ENCODE peak calls at places on chromosomes 1 and 21, in five cellular contexts. One of them, this sample, is unnamed.

GRCh38 chr1:230708631-230709580 is 5.0 kb downstream of the AGT start:
- DNase-seq in colonic mucosa: peak
- DNase-seq in neural progenitor cell: no peak
- DNase-seq in AG09309: no peak
- DNase-seq in GM23338: no peak
- DNase-seq in this sample: no peak

GRCh38 chr1:236167154-236167553 is 24.8 kb downstream of the GPR137B start:
- DNase-seq in AG09309: no peak
- DNase-seq in neural progenitor cell: no peak
- DNase-seq in GM23338: no peak
- DNase-seq in colonic mucosa: no peak
- DNase-seq in this sample: no peak

GRCh38 chr21:17819878-17820232 is 699 bp upstream of the C21orf91 start:
- DNase-seq in neural progenitor cell: no peak
- DNase-seq in colonic mucosa: no peak
- DNase-seq in GM23338: peak
- DNase-seq in AG09309: no peak
- DNase-seq in this sample: peak

GRCh38 chr1:151570819-151571218 is 30.7 kb downstream of the TUFT1 start:
- DNase-seq in colonic mucosa: no peak
- DNase-seq in AG09309: no peak
- DNase-seq in neural progenitor cell: no peak
- DNase-seq in GM23338: no peak
- DNase-seq in this sample: no peak

GRCh38 chr1:164563821-164564251 is 4.9 kb downstream of the PBX1 start:
- DNase-seq in colonic mucosa: no peak
- DNase-seq in GM23338: no peak
- DNase-seq in AG09309: no peak
- DNase-seq in neural progenitor cell: no peak
- DNase-seq in this sample: no peak

GRCh38 chr1:156772728-156773497 is 5.6 kb downstream of the PRCC start:
- DNase-seq in GM23338: no peak
- DNase-seq in neural progenitor cell: no peak
- DNase-seq in AG09309: no peak
- DNase-seq in colonic mucosa: no peak
- DNase-seq in this sample: no peak

GRCh38 chr1:2376261-2376741 is 15.1 kb downstream of the MORN1 start:
- DNase-seq in AG09309: no peak
- DNase-seq in colonic mucosa: no peak
- DNase-seq in neural progenitor cell: no peak
- DNase-seq in GM23338: no peak
- DNase-seq in this sample: no peak

GRCh38 chr1:209095627-209096595 is 487.6 kb upstream of the CAMK1G start:
- DNase-seq in colonic mucosa: no peak
- DNase-seq in neural progenitor cell: no peak
- DNase-seq in AG09309: peak
- DNase-seq in GM23338: no peak
- DNase-seq in this sample: no peak

GRCh38 chr1:245606157-245606725 is 451.5 kb downstream of the KIF26B start:
- DNase-seq in GM23338: no peak
- DNase-seq in colonic mucosa: no peak
- DNase-seq in AG09309: no peak
- DNase-seq in neural progenitor cell: no peak
- DNase-seq in this sample: no peak
- H3K4me3 ChIP-seq in GM23338: no peak
- H3K4me3 ChIP-seq in colonic mucosa: no peak
- H3K4me3 ChIP-seq in AG09309: no peak
- H3K4me3 ChIP-seq in neural progenitor cell: no peak
- H3K4me3 ChIP-seq in this sample: no peak

DNA sequence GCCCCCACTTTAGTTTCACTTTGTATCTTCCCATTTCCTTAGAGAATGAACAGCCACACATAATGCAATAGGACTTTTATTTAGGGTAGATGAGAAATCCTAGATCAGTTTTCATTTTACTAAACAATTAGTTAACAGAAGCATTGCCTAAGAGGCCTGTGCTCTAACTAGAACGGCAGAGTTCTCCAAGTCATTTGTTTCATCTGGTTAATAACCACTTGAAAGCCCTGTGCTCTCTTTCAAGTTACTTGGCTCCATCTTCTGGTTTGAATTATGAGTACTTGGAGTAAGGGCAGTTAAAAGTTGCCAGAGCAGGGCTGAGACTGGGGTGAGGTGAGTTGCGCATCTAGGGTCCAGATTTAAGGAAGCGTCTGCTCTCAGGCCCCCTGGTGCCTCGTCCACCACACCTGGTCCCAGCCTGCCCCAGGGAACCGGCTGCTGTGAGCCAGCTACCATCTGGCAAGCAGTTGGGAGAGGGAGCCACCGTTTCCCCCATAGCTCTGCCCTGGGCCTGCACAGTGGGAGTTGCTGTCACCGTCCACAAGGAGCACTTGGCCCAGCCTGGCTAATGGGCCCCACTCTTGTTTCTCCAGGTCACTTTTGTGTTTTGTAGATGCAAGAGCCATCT is 18.1 kb upstream of the SLC44A3 start:
- DNase-seq in colonic mucosa: peak
- DNase-seq in GM23338: peak
- DNase-seq in neural progenitor cell: peak
- DNase-seq in AG09309: peak
- DNase-seq in this sample: no peak
- TF ChIP-seq CTCF in colonic mucosa: peak
- TF ChIP-seq CTCF in GM23338: peak
- TF ChIP-seq CTCF in neural progenitor cell: peak
- TF ChIP-seq CTCF in AG09309: peak
- TF ChIP-seq CTCF in this sample: peak

GRCh38 chr1:70355111-70355407 is 537 bp upstream of the ANKRD13C start:
- DNase-seq in colonic mucosa: no peak
- DNase-seq in GM23338: no peak
- DNase-seq in neural progenitor cell: no peak
- DNase-seq in AG09309: no peak
- DNase-seq in this sample: no peak

GRCh38 chr1:70353641-70354331 is 736 bp downstream of the ANKRD13C start:
- DNase-seq in neural progenitor cell: peak
- DNase-seq in AG09309: no peak
- DNase-seq in GM23338: peak
- DNase-seq in colonic mucosa: peak
- DNase-seq in this sample: peak

GRCh38 chr1:70354332-70355110 is at the start of gene ANKRD13C:
- DNase-seq in AG09309: peak
- DNase-seq in GM23338: peak
- DNase-seq in neural progenitor cell: peak
- DNase-seq in colonic mucosa: peak
- DNase-seq in this sample: peak

GRCh38 chr1:70353038-70353437 is 1.5 kb downstream of the ANKRD13C start:
- DNase-seq in AG09309: no peak
- DNase-seq in GM23338: no peak
- DNase-seq in colonic mucosa: no peak
- DNase-seq in neural progenitor cell: no peak
- DNase-seq in this sample: no peak
- H3K4me3 ChIP-seq in AG09309: peak
- H3K4me3 ChIP-seq in GM23338: peak
- H3K4me3 ChIP-seq in colonic mucosa: peak
- H3K4me3 ChIP-seq in neural progenitor cell: peak
- H3K4me3 ChIP-seq in this sample: peak

GRCh38 chr1:220786337-220787068 is at the start of gene MTARC1:
- DNase-seq in GM23338: peak
- DNase-seq in colonic mucosa: peak
- DNase-seq in neural progenitor cell: peak
- DNase-seq in AG09309: no peak
- DNase-seq in this sample: no peak
- TF ChIP-seq CTCF in GM23338: no peak
- TF ChIP-seq CTCF in colonic mucosa: no peak
- TF ChIP-seq CTCF in neural progenitor cell: peak
- TF ChIP-seq CTCF in AG09309: no peak
- TF ChIP-seq CTCF in this sample: no peak

DNA sequence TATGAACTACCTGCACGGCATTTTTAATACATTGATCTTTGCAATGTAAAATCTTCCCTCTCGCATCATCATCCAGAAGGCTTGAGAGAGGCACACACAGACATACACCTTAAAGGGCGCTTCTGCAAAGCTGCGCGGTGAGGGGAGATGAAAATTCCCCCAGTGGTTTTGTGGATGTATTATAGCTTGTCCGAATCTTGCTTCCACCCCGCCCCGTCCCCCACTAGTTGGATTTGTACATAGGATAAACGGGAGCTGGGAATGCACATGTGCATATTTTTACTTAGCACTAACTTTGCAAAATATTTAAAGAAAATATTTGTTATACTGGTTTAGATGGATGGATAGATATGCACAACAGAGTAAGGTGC is 542 bp upstream of the ASTN1 start:
- DNase-seq in neural progenitor cell: no peak
- DNase-seq in GM23338: no peak
- DNase-seq in AG09309: no peak
- DNase-seq in colonic mucosa: no peak
- DNase-seq in this sample: no peak
- H3K4me3 ChIP-seq in neural progenitor cell: peak
- H3K4me3 ChIP-seq in GM23338: peak
- H3K4me3 ChIP-seq in AG09309: no peak
- H3K4me3 ChIP-seq in colonic mucosa: no peak
- H3K4me3 ChIP-seq in this sample: no peak

GRCh38 chr1:200282497-200283122 is 127.2 kb downstream of the ZNF281 start:
- DNase-seq in colonic mucosa: no peak
- DNase-seq in neural progenitor cell: no peak
- DNase-seq in AG09309: no peak
- DNase-seq in GM23338: no peak
- DNase-seq in this sample: no peak

GRCh38 chr1:200275816-200276453 is 133.9 kb downstream of the ZNF281 start:
- DNase-seq in neural progenitor cell: no peak
- DNase-seq in colonic mucosa: no peak
- DNase-seq in AG09309: no peak
- DNase-seq in GM23338: no peak
- DNase-seq in this sample: no peak

GRCh38 chr1:200275415-200275814 is 134.4 kb downstream of the ZNF281 start:
- DNase-seq in AG09309: no peak
- DNase-seq in neural progenitor cell: no peak
- DNase-seq in GM23338: no peak
- DNase-seq in colonic mucosa: no peak
- DNase-seq in this sample: no peak

GRCh38 chr1:200281451-200281850 is 128.4 kb downstream of the ZNF281 start:
- DNase-seq in neural progenitor cell: no peak
- DNase-seq in colonic mucosa: no peak
- DNase-seq in AG09309: no peak
- DNase-seq in GM23338: no peak
- DNase-seq in this sample: no peak

GRCh38 chr1:200279810-200280411 is 129.9 kb downstream of the ZNF281 start:
- DNase-seq in colonic mucosa: peak
- DNase-seq in AG09309: no peak
- DNase-seq in neural progenitor cell: peak
- DNase-seq in GM23338: peak
- DNase-seq in this sample: no peak
- TF ChIP-seq CTCF in colonic mucosa: peak
- TF ChIP-seq CTCF in AG09309: peak
- TF ChIP-seq CTCF in neural progenitor cell: peak
- TF ChIP-seq CTCF in GM23338: peak
- TF ChIP-seq CTCF in this sample: peak

This sample was measured in GM12864.